ENCODE peak calls at places on chromosome 9, in four cellular contexts. Q is PC-3, S is gastrocnemius medialis, R is transverse colon. P is an unnamed sample. For H3K27me3 and H3K36me3, the result is how much of the 10 kb centered on the place peaks cover.

GRCh38 chr9:109452761-109453160 is 45.3 kb downstream of the PTPN3 start:
- DNase-seq in S (no peak), Q (no peak), R (no peak), P (no peak)

GRCh38 chr9:14097215-14097614 is 216.7 kb downstream of the NFIB start:
- DNase-seq in Q (no peak), S (no peak), R (no peak), P (no peak)

GRCh38 chr9:114138537-114138936 is 16.8 kb upstream of the COL27A1 start:
- DNase-seq in S (no peak), R (no peak), Q (no peak), P (peak)

GRCh38 chr9:108377881-108378280 is 477.9 kb downstream of the ACTL7B start:
- DNase-seq in R (no peak), S (no peak), Q (no peak), P (no peak)

GRCh38 chr9:123176230-123176629 is 92.2 kb downstream of the STRBP start:
- DNase-seq in S (no peak), Q (peak), R (no peak), P (no peak)

GRCh38 chr9:10387282-10387681 is 225.5 kb downstream of the PTPRD start:
- DNase-seq in S (no peak), R (no peak), Q (no peak), P (no peak)

GRCh38 chr9:72577212-72577753 is 55.9 kb downstream of the TMC1 start:
- DNase-seq in R (no peak), S (no peak), Q (peak), P (no peak)

GRCh38 chr9:134895849-134896833 is 15.5 kb downstream of the FCN2 start:
- DNase-seq in R (no peak), S (peak), Q (peak), P (no peak)

GRCh38 chr9:110926828-110927227 is 111.4 kb downstream of the LPAR1 start:
- DNase-seq in Q (peak), R (peak), S (no peak), P (no peak)

GRCh38 chr9:72442212-72442607 is 77.2 kb upstream of the ZFAND5 start:
- DNase-seq in S (no peak), Q (peak), R (no peak), P (no peak)

GRCh38 chr9:37039065-37039464 is 5.0 kb upstream of the PAX5 start:
- DNase-seq in Q (no peak), S (no peak), R (no peak), P (no peak)

GRCh38 chr9:104557179-104557634 is 11.8 kb upstream of the OR13C8 start:
- DNase-seq in S (no peak), Q (no peak), R (no peak), P (no peak)

GRCh38 chr9:137689745-137690529 is 71.1 kb downstream of the EHMT1 start:
- DNase-seq in R (no peak), Q (peak), S (no peak), P (no peak)

GRCh38 chr9:97059661-97060060 is 20.7 kb upstream of the CTSV start:
- DNase-seq in S (no peak), Q (peak), R (no peak), P (no peak)

GRCh38 chr9:133058550-133059320 is 3.0 kb upstream of the CEL start:
- DNase-seq in Q (no peak), S (no peak), R (no peak), P (peak)

GRCh38 chr9:32423371-32423770 is 38.9 kb downstream of the ACO1 start:
- DNase-seq in Q (peak), R (no peak), S (no peak), P (no peak)

GRCh38 chr9:125982798-125983406 is 235.7 kb downstream of the PBX3 start:
- DNase-seq in Q (no peak), S (no peak), R (no peak), P (no peak)

GRCh38 chr9:33170464-33171156 is 3.5 kb upstream of the B4GALT1 start:
- DNase-seq in S (peak), R (peak), Q (peak), P (peak)

GRCh38 chr9:16316406-16316805 is 554.1 kb downstream of the BNC2 start:
- DNase-seq in S (no peak), R (no peak), Q (no peak), P (no peak)

GRCh38 chr9:134171316-134172197 is 7.2 kb upstream of the RNU6ATAC start:
- DNase-seq in Q (no peak), S (no peak), R (no peak), P (no peak)

GRCh38 chr9:4068914-4069313 is 231.0 kb downstream of the GLIS3 start:
- DNase-seq in S (no peak), R (no peak), Q (no peak), P (no peak)

GRCh38 chr9:4065054-4065453 is 234.8 kb downstream of the GLIS3 start:
- DNase-seq in S (no peak), R (no peak), Q (no peak), P (peak)

GRCh38 chr9:4066682-4067081 is 233.2 kb downstream of the GLIS3 start:
- DNase-seq in S (no peak), R (no peak), Q (no peak), P (no peak)

GRCh38 chr9:4068449-4068848 is 231.4 kb downstream of the GLIS3 start:
- DNase-seq in S (no peak), Q (peak), R (no peak), P (no peak)

GRCh38 chr9:4066120-4066519 is 233.7 kb downstream of the GLIS3 start:
- DNase-seq in R (no peak), Q (no peak), S (no peak), P (peak)
- H3K4me3 ChIP-seq in R (no peak), Q (no peak), S (no peak), P (no peak)

DNA sequence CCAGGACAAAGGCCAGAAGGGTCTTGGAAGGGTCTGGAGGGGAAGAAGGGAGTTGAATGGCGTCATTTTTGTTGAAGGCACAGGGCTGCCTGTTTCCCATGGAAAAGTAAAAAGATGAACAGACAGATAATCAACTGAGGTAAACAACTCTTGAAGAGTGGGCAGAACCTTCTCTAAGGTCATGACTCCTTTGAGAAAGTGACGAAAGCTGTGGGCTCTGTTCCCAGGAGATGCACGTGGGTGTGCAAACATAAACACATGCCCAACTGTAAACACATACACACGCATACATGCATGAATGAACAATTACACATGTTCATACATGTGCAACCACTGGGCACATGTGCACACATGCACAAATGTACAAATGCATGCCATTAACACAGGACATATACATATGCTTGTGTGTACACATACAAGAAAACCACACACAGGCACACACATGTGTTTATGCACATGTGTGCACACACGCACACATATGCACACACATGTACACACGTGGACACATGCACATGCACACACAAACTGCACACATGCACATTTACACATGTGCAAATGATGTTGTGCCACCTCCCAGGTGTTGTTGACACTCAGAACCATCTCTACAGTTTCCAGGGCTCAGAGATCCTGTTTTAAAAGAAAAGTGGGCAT is 143.3 kb downstream of the GADD45G start:
- DNase-seq in Q (no peak), S (no peak), R (no peak), P (no peak)
- H3K27me3 ChIP-seq in Q (under half), S (under half), R (under half), P (under half)

GRCh38 chr9:128627906-128628305 is 28.7 kb downstream of the DYNC2I2 start:
- DNase-seq in R (no peak), Q (no peak), S (no peak), P (peak)

GRCh38 chr9:128628471-128629048 is 28.1 kb downstream of the DYNC2I2 start:
- DNase-seq in R (peak), Q (no peak), S (peak), P (peak)

GRCh38 chr9:128629852-128630545 is 26.6 kb downstream of the DYNC2I2 start:
- DNase-seq in R (no peak), Q (no peak), S (no peak), P (no peak)

GRCh38 chr9:128627127-128627715 is 29.4 kb downstream of the DYNC2I2 start:
- DNase-seq in R (no peak), S (no peak), Q (no peak), P (peak)

DNA sequence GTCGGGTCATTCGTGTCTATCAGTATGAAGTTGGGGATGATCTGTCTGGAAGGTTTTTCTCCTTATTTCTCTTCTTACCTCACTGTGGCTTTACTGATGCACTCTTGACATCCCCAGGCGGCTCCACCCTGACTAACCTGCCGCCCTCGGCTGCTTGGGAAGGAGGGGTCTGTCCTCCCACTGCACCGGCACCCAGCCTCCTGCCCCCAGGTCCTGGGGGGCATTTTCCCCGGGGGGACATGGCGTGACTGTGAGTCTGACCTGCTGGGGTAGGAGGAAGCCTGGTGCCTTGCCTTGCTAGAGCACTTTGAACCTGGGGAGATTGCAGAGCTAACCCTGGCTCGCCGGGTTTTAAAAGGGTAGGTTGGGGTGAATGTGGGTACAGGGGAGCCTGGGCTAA is 27.5 kb downstream of the DYNC2I2 start:
- DNase-seq in R (no peak), Q (no peak), S (no peak), P (peak)
- H3K36me3 ChIP-seq in R (half or more), Q (under half), S (under half), P (half or more)

DNA sequence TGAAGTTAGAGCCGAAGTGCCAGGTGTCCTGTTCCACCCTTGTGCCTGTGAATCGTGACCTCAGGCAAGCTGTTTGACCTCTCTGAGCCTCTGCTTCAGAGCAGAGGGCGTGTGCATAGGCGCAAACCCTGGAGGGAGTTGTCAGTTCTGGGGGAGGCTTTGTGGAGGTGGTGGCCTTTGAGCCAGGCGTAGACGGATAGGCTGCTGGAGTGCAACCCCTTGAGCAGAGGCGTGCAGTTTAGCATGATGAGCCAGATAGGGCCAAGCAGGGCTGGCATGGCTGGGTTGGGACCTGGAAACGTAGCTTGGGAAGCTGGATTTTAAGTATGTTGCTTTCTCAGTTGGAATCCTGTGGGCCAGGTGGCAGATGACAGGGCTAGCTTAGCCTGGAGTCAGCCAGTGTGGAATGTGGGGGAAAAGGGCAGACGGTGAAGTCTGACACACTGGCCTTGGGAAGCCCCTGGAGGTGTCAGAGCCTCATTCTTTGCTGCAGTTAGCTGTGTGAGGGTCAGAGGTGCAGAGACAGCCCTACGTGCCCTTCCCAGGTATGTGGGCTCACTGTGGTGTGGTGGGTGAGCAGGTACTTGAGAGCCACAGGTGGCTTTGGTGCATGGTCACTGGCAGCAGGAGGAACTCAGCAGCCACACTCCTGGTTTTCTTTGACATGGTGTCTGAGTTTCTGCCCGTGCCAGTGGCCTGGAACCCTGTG is 93.4 kb downstream of the DAB2IP start:
- DNase-seq in Q (no peak), S (no peak), R (no peak), P (no peak)
- H3K4me3 ChIP-seq in Q (no peak), S (peak), R (no peak), P (no peak)

P was measured in H7.